ENCODE peak calls at places on chromosomes 11 and 22, in eight cellular contexts. J is body of pancreas, K is esophagus muscularis mucosa, Q is H1, H is A549, L is right lobe of liver, N is adrenal gland, A is transverse colon. C is an unnamed sample.

GRCh38 chr22:38724926-38725571 is 19.3 kb downstream of the GTPBP1 start:
- DNase-seq in J (peak), K (no peak), Q (no peak), H (peak), L (no peak), N (no peak), A (no peak), C (no peak)

GRCh38 chr11:8039530-8040260 is 41.3 kb upstream of the TUB start:
- DNase-seq in J (no peak), K (no peak), Q (no peak), H (no peak), L (no peak), N (no peak), A (no peak), C (no peak)

GRCh38 chr22:22408269-22408668 is 100.3 kb downstream of the ZNF280B start:
- DNase-seq in J (no peak), K (peak), Q (no peak), H (no peak), L (no peak), N (no peak), A (no peak), C (no peak)

GRCh38 chr11:86274503-86274902 is 27.5 kb upstream of the HIKESHI start:
- DNase-seq in J (no peak), K (no peak), Q (no peak), H (no peak), L (no peak), N (no peak), A (no peak), C (no peak)

GRCh38 chr11:132944557-132944920 is 587.8 kb downstream of the OPCML start:
- DNase-seq in J (no peak), K (peak), Q (no peak), H (no peak), L (no peak), N (no peak), A (no peak), C (no peak)

GRCh38 chr11:28674432-28675076 is 566.4 kb downstream of the METTL15 start:
- DNase-seq in J (no peak), K (no peak), Q (peak), H (peak), L (no peak), N (no peak), A (no peak), C (no peak)

GRCh38 chr11:17414317-17414737 is 25.9 kb upstream of the KCNJ11 start:
- DNase-seq in J (peak), K (no peak), Q (no peak), H (no peak), L (no peak), N (no peak), A (peak), C (no peak)

GRCh38 chr11:2885017-2885675 is 429 bp downstream of the CDKN1C start:
- DNase-seq in J (peak), K (no peak), Q (no peak), H (peak), L (peak), N (peak), A (peak), C (no peak)

GRCh38 chr11:23124996-23125395 is 264.7 kb upstream of the CCDC179 start:
- DNase-seq in J (no peak), K (no peak), Q (no peak), H (no peak), L (no peak), N (no peak), A (no peak), C (no peak)

GRCh38 chr11:10930224-10930960 is 72.5 kb upstream of the ZBED5 start:
- DNase-seq in J (no peak), K (peak), Q (no peak), H (no peak), L (no peak), N (no peak), A (peak), C (no peak)

GRCh38 chr11:1298695-1299492 is 10.5 kb downstream of the TOLLIP start:
- DNase-seq in J (peak), K (peak), Q (no peak), H (peak), L (peak), N (peak), A (peak), C (no peak)

GRCh38 chr11:110356769-110357671 is 60.6 kb upstream of the RDX start:
- DNase-seq in J (no peak), K (peak), Q (no peak), H (peak), L (no peak), N (peak), A (no peak), C (no peak)

GRCh38 chr11:15750535-15751297 is 605.6 kb downstream of the SOX6 start:
- DNase-seq in J (no peak), K (peak), Q (no peak), H (no peak), L (no peak), N (no peak), A (no peak), C (no peak)

GRCh38 chr22:35404176-35404575 is 4.2 kb downstream of the MCM5 start:
- DNase-seq in J (no peak), K (no peak), Q (no peak), H (no peak), L (no peak), N (no peak), A (no peak), C (no peak)

GRCh38 chr22:31646186-31647019 is 15.6 kb downstream of the PISD start:
- DNase-seq in J (no peak), K (no peak), Q (no peak), H (peak), L (no peak), N (peak), A (no peak), C (no peak)

GRCh38 chr11:126446581-126446980 is 91.1 kb downstream of the ST3GAL4 start:
- DNase-seq in J (no peak), K (no peak), Q (no peak), H (no peak), L (no peak), N (no peak), A (no peak), C (no peak)

GRCh38 chr11:57604289-57605010 is 7.0 kb downstream of the SERPING1 start:
- DNase-seq in J (no peak), K (no peak), Q (no peak), H (no peak), L (no peak), N (no peak), A (no peak), C (no peak)

GRCh38 chr22:43541022-43541421 is 129.2 kb downstream of the MPPED1 start:
- DNase-seq in J (no peak), K (no peak), Q (no peak), H (no peak), L (no peak), N (no peak), A (no peak), C (no peak)

GRCh38 chr11:31820438-31820818 is 9.3 kb upstream of the PAX6 start:
- DNase-seq in J (no peak), K (no peak), Q (no peak), H (no peak), L (no peak), N (no peak), A (no peak), C (no peak)

GRCh38 chr11:132674161-132674560 is 858.1 kb downstream of the OPCML start:
- DNase-seq in J (no peak), K (no peak), Q (no peak), H (no peak), L (no peak), N (no peak), A (no peak), C (no peak)

GRCh38 chr11:117327567-117328413 is at the start of gene CEP164:
- DNase-seq in J (peak), K (peak), Q (peak), H (peak), L (peak), N (peak), A (peak), C (peak)
- TF ChIP-seq POLR2A in J (peak), K (peak), Q (peak), H (peak), L (peak), N (peak), A (peak), C (peak)

DNA sequence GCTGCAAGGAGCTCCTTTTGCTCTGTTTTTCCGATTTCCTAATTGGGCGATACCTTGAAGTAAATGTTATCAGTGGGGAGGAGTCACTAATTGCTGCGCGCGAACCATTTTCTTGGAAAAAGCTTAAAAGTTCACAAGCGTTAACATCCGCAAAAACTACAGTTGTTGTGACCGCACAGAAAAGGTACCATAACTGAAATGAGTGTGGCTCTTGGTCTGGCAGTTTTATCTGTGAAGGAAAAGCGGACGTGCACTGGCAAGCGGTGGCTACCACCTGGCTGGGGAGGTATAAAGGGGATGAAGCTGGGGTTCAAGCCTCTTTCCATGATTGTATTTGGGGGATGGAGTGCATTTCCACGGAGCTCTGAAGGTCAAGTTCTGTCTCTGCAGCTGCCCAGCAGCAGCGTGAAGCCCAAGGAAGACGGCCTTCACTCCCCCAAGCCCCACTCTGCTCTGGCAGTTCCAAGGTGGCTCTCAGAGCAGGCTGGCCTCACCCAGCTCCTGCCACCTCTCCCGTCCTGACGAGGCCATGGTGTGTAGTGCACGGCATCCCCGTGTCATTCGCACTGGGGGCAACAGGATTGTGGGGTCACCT is 27.5 kb downstream of the MOV10L1 start:
- DNase-seq in J (no peak), K (no peak), Q (no peak), H (no peak), L (no peak), N (no peak), A (no peak), C (no peak)
- TF ChIP-seq POLR2A in J (no peak), K (no peak), Q (no peak), H (no peak), L (no peak), N (no peak), A (no peak), C (no peak)

GRCh38 chr22:30251661-30252226 is 5.2 kb upstream of the LIF start:
- DNase-seq in J (no peak), K (no peak), Q (no peak), H (no peak), L (no peak), N (no peak), A (no peak), C (no peak)
- TF ChIP-seq POLR2A in J (no peak), K (no peak), Q (no peak), H (no peak), L (no peak), N (no peak), A (no peak), C (no peak)

DNA sequence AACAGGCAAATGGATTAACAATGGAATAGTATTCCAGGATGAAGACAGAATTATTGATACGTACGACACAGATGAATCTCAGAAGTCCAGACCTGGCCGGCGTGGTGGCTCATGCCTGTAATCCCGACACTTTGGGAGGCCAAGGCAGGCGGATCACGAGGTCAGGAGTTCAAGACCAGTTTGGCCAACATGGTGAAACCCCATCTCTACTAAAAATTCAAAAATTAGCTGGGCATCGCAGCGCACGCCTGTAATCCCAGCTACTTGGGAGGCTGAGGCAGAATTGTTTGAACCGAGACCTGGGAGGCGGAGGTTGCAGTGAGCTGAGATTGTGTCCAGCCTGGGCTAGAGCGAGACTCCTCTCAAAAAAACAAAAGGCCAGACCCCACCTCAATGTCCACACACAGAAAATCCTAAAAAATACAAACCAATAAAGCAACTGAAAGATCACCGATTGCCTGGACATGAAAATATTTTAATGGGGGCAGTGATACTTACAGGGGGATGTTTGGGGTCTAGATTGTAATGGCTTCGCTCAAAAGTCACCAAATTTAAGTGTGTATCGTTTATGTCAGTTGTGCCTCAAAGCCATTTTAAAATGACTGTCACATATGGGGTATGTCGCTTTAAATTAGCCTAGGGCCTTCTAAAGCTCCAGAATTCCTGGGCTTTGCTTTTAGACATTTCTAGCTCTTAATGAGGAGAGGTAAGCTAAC is 3.8 kb downstream of the RPS25 start:
- DNase-seq in J (no peak), K (no peak), Q (no peak), H (no peak), L (no peak), N (no peak), A (no peak), C (no peak)
- TF ChIP-seq POLR2A in J (peak), K (no peak), Q (peak), H (no peak), L (no peak), N (no peak), A (no peak), C (peak)

GRCh38 chr11:5129457-5129877 is 8.7 kb downstream of the OR52A5 start:
- DNase-seq in J (no peak), K (no peak), Q (no peak), H (no peak), L (no peak), N (no peak), A (no peak), C (no peak)
- TF ChIP-seq POLR2A in J (no peak), K (no peak), Q (no peak), H (no peak), L (no peak), N (no peak), A (no peak), C (no peak)

GRCh38 chr11:6630632-6631291 is 11.5 kb upstream of the TPP1 start:
- DNase-seq in J (no peak), K (no peak), Q (no peak), H (no peak), L (no peak), N (no peak), A (no peak), C (no peak)
- TF ChIP-seq POLR2A in J (no peak), K (no peak), Q (no peak), H (no peak), L (no peak), N (no peak), A (no peak), C (no peak)

C was measured in GM12892.